ENCODE peak calls at places on chromosomes 5 and 9, in six cellular contexts. U, R, P, Q, B and G are unnamed samples.

GRCh38 chr9:20408513-20408912 is 213.8 kb downstream of the MLLT3 start:
- DNase-seq in P (no peak), R (peak), U (peak), B (no peak), Q (no peak), G (no peak)

GRCh38 chr5:142109356-142110045 is 922 bp downstream of the NDFIP1 start:
- DNase-seq in Q (no peak), B (no peak), R (peak), P (no peak), U (peak), G (peak)

GRCh38 chr5:16809816-16810502 is 126.1 kb downstream of the MYO10 start:
- DNase-seq in Q (no peak), P (no peak), B (no peak), U (peak), R (peak), G (no peak)

GRCh38 chr9:14251146-14252071 is 62.5 kb downstream of the NFIB start:
- DNase-seq in U (peak), Q (peak), B (peak), P (peak), R (peak), G (no peak)

GRCh38 chr5:73119492-73120157 is 750 bp upstream of the TMEM171 start:
- DNase-seq in R (peak), P (no peak), U (peak), B (no peak), Q (no peak), G (no peak)

GRCh38 chr5:133360693-133361479 is 251.5 kb downstream of the FSTL4 start:
- DNase-seq in P (peak), B (no peak), Q (no peak), U (no peak), R (no peak), G (no peak)

GRCh38 chr5:58317009-58317408 is 142.9 kb downstream of the PLK2 start:
- DNase-seq in Q (no peak), U (no peak), R (no peak), B (no peak), P (no peak), G (no peak)

GRCh38 chr5:6914336-6914735 is 201.1 kb downstream of the TENT4A start:
- DNase-seq in P (no peak), U (no peak), Q (no peak), R (no peak), B (no peak), G (no peak)

GRCh38 chr5:43571237-43571636 is 14.4 kb upstream of the PAIP1 start:
- DNase-seq in P (no peak), B (no peak), U (no peak), Q (no peak), R (no peak), G (no peak)

GRCh38 chr9:78666818-78667429 is 370.0 kb downstream of the PSAT1 start:
- DNase-seq in B (no peak), Q (no peak), P (no peak), U (no peak), R (no peak), G (no peak)

GRCh38 chr5:40240671-40241070 is 439.0 kb upstream of the PTGER4 start:
- DNase-seq in U (no peak), Q (no peak), P (no peak), B (no peak), R (no peak), G (no peak)

GRCh38 chr5:173689713-173690360 is 73.4 kb upstream of the BOD1 start:
- DNase-seq in Q (no peak), R (no peak), P (no peak), B (no peak), U (peak), G (no peak)

GRCh38 chr5:173691931-173692330 is 75.5 kb upstream of the BOD1 start:
- DNase-seq in P (no peak), Q (no peak), B (no peak), R (no peak), U (no peak), G (no peak)

GRCh38 chr5:173686950-173687349 is 70.5 kb upstream of the BOD1 start:
- DNase-seq in R (no peak), U (no peak), P (no peak), Q (no peak), B (no peak), G (no peak)

GRCh38 chr5:173688708-173689107 is 72.3 kb upstream of the BOD1 start:
- DNase-seq in Q (no peak), P (no peak), B (no peak), U (no peak), R (no peak), G (no peak)

GRCh38 chr5:173689171-173689676 is 72.8 kb upstream of the BOD1 start:
- DNase-seq in R (peak), Q (no peak), B (no peak), U (no peak), P (no peak), G (no peak)
- TF ChIP-seq POLR2AphosphoS5 in R (no peak), Q (no peak), B (no peak), U (no peak), P (no peak), G (no peak)

GRCh38 chr9:93955356-93956182 is 414 bp upstream of the BARX1 start:
- DNase-seq in R (peak), Q (no peak), B (no peak), U (no peak), P (no peak), G (no peak)

GRCh38 chr9:93952119-93952783 is 2.9 kb downstream of the BARX1 start:
- DNase-seq in B (peak), U (no peak), P (no peak), Q (no peak), R (peak), G (no peak)

GRCh38 chr9:93952784-93953491 is 2.2 kb downstream of the BARX1 start:
- DNase-seq in Q (no peak), B (peak), P (no peak), U (no peak), R (peak), G (no peak)

GRCh38 chr9:93954436-93955355 is at the start of gene BARX1:
- DNase-seq in U (no peak), P (no peak), Q (no peak), B (peak), R (peak), G (no peak)

GRCh38 chr9:93953492-93954435 is 1.4 kb downstream of the BARX1 start:
- DNase-seq in B (peak), R (peak), Q (no peak), P (no peak), U (no peak), G (no peak)
- TF ChIP-seq POLR2AphosphoS5 in B (no peak), R (no peak), Q (no peak), P (no peak), U (no peak), G (no peak)

DNA sequence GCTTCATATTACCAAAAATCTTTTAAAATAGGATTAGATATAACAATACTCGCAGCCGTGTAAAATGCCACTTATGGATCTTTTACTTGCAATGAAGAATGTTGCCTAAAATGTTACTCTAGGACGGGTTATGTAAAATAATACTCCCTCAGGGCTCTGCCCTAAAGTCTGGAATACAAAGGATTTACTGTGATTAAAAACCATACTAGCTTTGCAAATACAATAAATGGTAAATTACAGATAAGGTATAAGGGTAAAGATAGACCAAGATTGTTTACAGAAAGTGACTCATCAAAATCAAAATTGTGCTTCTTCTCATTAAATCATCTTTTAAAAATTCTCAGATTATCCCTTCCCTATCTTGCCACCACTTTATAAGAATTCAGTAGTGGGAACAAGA is 163.6 kb downstream of the MEF2C start:
- DNase-seq in U (no peak), Q (no peak), R (no peak), B (no peak), P (no peak), G (no peak)
- TF ChIP-seq POLR2AphosphoS5 in U (no peak), Q (no peak), R (no peak), B (no peak), P (no peak), G (no peak)

GRCh38 chr9:2605246-2605645 is 16.3 kb upstream of the VLDLR start:
- DNase-seq in Q (no peak), R (no peak), P (no peak), B (no peak), U (no peak), G (no peak)

GRCh38 chr9:2600307-2600706 is 21.3 kb upstream of the VLDLR start:
- DNase-seq in R (no peak), P (no peak), Q (no peak), U (no peak), B (no peak), G (no peak)

GRCh38 chr9:2601785-2602378 is 19.7 kb upstream of the VLDLR start:
- DNase-seq in R (no peak), Q (no peak), U (no peak), B (no peak), P (no peak), G (no peak)

GRCh38 chr9:2603621-2604020 is 18.0 kb upstream of the VLDLR start:
- DNase-seq in P (no peak), Q (no peak), B (no peak), U (no peak), R (no peak), G (no peak)

GRCh38 chr9:2602704-2603116 is 18.9 kb upstream of the VLDLR start:
- DNase-seq in U (no peak), R (no peak), B (no peak), P (no peak), Q (no peak), G (no peak)
- TF ChIP-seq POLR2AphosphoS5 in U (no peak), R (no peak), B (no peak), P (no peak), Q (no peak), G (no peak)